ENCODE peak calls at places on chromosomes 4 and X, in five cellular contexts. One of them, this sample, is unnamed.

GRCh38 chr4:159220353-159220752 is 117.5 kb downstream of the RAPGEF2 start:
- DNase-seq in HCT116: no peak
- DNase-seq in left lung: no peak
- DNase-seq in heart left ventricle: no peak
- DNase-seq in fibroblast of pulmonary artery: no peak
- DNase-seq in this sample: peak; percentile 26

GRCh38 chr4:168558587-168558986 is 61.7 kb downstream of the PALLD start:
- DNase-seq in HCT116: no peak
- DNase-seq in left lung: no peak
- DNase-seq in heart left ventricle: no peak
- DNase-seq in fibroblast of pulmonary artery: peak; percentile 83
- DNase-seq in this sample: peak; percentile 68

GRCh38 chrX:149461746-149462145 is 43.4 kb downstream of the IDS start:
- DNase-seq in HCT116: no peak
- DNase-seq in left lung: no peak
- DNase-seq in heart left ventricle: no peak
- DNase-seq in fibroblast of pulmonary artery: no peak
- DNase-seq in this sample: no peak

GRCh38 chrX:318068-318738 is 393 bp downstream of the GTPBP6 start:
- DNase-seq in HCT116: peak; percentile 97
- DNase-seq in left lung: peak; percentile 98
- DNase-seq in heart left ventricle: peak; percentile 97
- DNase-seq in fibroblast of pulmonary artery: peak; percentile 99
- DNase-seq in this sample: peak; percentile 98

GRCh38 chrX:74420194-74421035 is 878 bp upstream of the SLC16A2 start:
- DNase-seq in HCT116: no peak
- DNase-seq in left lung: peak; percentile 64
- DNase-seq in heart left ventricle: peak; percentile 87
- DNase-seq in fibroblast of pulmonary artery: peak; percentile 58
- DNase-seq in this sample: peak; percentile 76

GRCh38 chr4:15649914-15650545 is 5.1 kb downstream of the FBXL5 start:
- DNase-seq in HCT116: peak; percentile 45
- DNase-seq in left lung: no peak
- DNase-seq in heart left ventricle: no peak
- DNase-seq in fibroblast of pulmonary artery: peak; percentile 63
- DNase-seq in this sample: peak; percentile 51

GRCh38 chr4:149709640-149710039 is 106.0 kb downstream of the IQCM start:
- DNase-seq in HCT116: no peak
- DNase-seq in left lung: no peak
- DNase-seq in heart left ventricle: no peak
- DNase-seq in fibroblast of pulmonary artery: no peak
- DNase-seq in this sample: peak; percentile 11

GRCh38 chrX:150982235-150982785 is 825 bp upstream of the HMGB3 start:
- DNase-seq in HCT116: no peak
- DNase-seq in left lung: peak; percentile 40
- DNase-seq in heart left ventricle: no peak
- DNase-seq in fibroblast of pulmonary artery: no peak
- DNase-seq in this sample: no peak

GRCh38 chr4:63717384-63717783 is 691.9 kb downstream of the TECRL start:
- DNase-seq in HCT116: no peak
- DNase-seq in left lung: no peak
- DNase-seq in heart left ventricle: no peak
- DNase-seq in fibroblast of pulmonary artery: peak; percentile 48
- DNase-seq in this sample: no peak

GRCh38 chr4:182022899-182023298 is 220.3 kb upstream of the TENM3 start:
- DNase-seq in HCT116: no peak
- DNase-seq in left lung: no peak
- DNase-seq in heart left ventricle: no peak
- DNase-seq in fibroblast of pulmonary artery: no peak
- DNase-seq in this sample: no peak

GRCh38 chrX:150525061-150525919 is 43.1 kb upstream of the MTM1 start:
- DNase-seq in HCT116: no peak
- DNase-seq in left lung: no peak
- DNase-seq in heart left ventricle: peak; percentile 69
- DNase-seq in fibroblast of pulmonary artery: no peak
- DNase-seq in this sample: no peak

GRCh38 chrX:154436597-154437397 is at the start of gene GDI1:
- DNase-seq in HCT116: no peak
- DNase-seq in left lung: no peak
- DNase-seq in heart left ventricle: peak; percentile 82
- DNase-seq in fibroblast of pulmonary artery: peak; percentile 40
- DNase-seq in this sample: peak; percentile 62

GRCh38 chr4:74054483-74055032 is 16.1 kb upstream of the CXCL3 start:
- DNase-seq in HCT116: no peak
- DNase-seq in left lung: no peak
- DNase-seq in heart left ventricle: peak; percentile 29
- DNase-seq in fibroblast of pulmonary artery: no peak
- DNase-seq in this sample: no peak

GRCh38 chr4:41145571-41146078 is 68.7 kb downstream of the APBB2 start:
- DNase-seq in HCT116: no peak
- DNase-seq in left lung: no peak
- DNase-seq in heart left ventricle: no peak
- DNase-seq in fibroblast of pulmonary artery: no peak
- DNase-seq in this sample: peak; percentile 66

GRCh38 chr4:41142946-41143720 is 71.2 kb downstream of the APBB2 start:
- DNase-seq in HCT116: no peak
- DNase-seq in left lung: peak; percentile 56
- DNase-seq in heart left ventricle: no peak
- DNase-seq in fibroblast of pulmonary artery: peak; percentile 96
- DNase-seq in this sample: peak; percentile 99

GRCh38 chr4:41143721-41144379 is 70.5 kb downstream of the APBB2 start:
- DNase-seq in HCT116: no peak
- DNase-seq in left lung: no peak
- DNase-seq in heart left ventricle: no peak
- DNase-seq in fibroblast of pulmonary artery: peak; percentile 42
- DNase-seq in this sample: peak; percentile 83

GRCh38 chr4:41146196-41146595 is 68.1 kb downstream of the APBB2 start:
- DNase-seq in HCT116: no peak
- DNase-seq in left lung: no peak
- DNase-seq in heart left ventricle: no peak
- DNase-seq in fibroblast of pulmonary artery: no peak
- DNase-seq in this sample: peak; percentile 46

DNA sequence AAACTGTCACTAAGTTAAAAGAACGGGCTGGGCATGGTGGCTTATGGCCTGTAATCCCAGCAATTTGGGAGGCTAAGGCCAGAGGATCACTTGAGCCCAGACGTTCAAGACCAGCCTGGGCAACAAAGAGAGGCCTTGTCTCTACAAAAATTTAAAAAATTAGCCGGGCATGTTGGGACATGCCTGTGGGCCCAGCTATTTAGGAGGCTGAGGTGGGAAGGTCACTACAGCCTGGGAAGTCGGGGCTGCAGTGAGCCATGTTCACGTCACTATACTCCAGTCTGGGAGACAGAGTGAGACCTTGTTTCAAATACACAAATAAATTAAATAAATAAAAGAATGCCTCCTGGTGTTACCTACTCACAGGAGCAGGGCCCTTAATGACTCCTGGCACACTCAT is 69.5 kb downstream of the APBB2 start:
- DNase-seq in HCT116: no peak
- DNase-seq in left lung: no peak
- DNase-seq in heart left ventricle: no peak
- DNase-seq in fibroblast of pulmonary artery: no peak
- DNase-seq in this sample: peak; percentile 54
- TF ChIP-seq CTCF in HCT116: no peak
- TF ChIP-seq CTCF in left lung: no peak
- TF ChIP-seq CTCF in heart left ventricle: no peak
- TF ChIP-seq CTCF in fibroblast of pulmonary artery: no peak
- TF ChIP-seq CTCF in this sample: no peak

GRCh38 chr4:2839060-2839459 is 4.6 kb upstream of the ADD1 start:
- DNase-seq in HCT116: no peak
- DNase-seq in left lung: no peak
- DNase-seq in heart left ventricle: no peak
- DNase-seq in fibroblast of pulmonary artery: no peak
- DNase-seq in this sample: no peak
- H3K4me3 ChIP-seq in HCT116: no peak overlapping the region
- H3K4me3 ChIP-seq in left lung: no peak overlapping the region
- H3K4me3 ChIP-seq in heart left ventricle: no peak overlapping the region
- H3K4me3 ChIP-seq in fibroblast of pulmonary artery: no peak overlapping the region
- H3K4me3 ChIP-seq in this sample: no peak overlapping the region

DNA sequence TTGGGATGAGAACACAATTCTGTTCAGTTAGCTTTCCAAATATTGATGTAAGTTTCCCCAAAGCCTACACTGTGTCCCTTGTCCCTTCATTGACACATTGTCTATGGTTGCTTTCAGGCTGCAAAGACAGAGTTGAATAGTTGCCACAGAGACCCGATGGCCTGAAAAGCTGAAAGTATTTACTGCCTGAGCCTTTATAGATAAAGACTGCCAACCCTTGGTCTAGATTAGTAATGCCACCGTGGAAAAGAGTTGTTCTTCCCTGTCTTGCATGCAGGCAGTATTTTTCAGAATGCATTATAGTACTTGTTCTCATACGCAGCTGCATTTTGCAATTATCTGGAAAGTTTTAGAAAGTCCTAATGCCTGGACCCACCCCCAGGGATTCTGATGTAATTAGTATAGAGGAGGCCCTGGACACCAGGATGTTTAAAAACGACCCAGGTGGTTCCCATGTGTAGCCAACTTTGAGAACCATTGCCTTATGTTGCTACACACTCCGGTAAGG is 180.8 kb downstream of the FRMPD4 start:
- DNase-seq in HCT116: no peak
- DNase-seq in left lung: no peak
- DNase-seq in heart left ventricle: no peak
- DNase-seq in fibroblast of pulmonary artery: no peak
- DNase-seq in this sample: peak; percentile 31
- TF ChIP-seq CTCF in HCT116: no peak
- TF ChIP-seq CTCF in left lung: no peak
- TF ChIP-seq CTCF in heart left ventricle: no peak
- TF ChIP-seq CTCF in fibroblast of pulmonary artery: no peak
- TF ChIP-seq CTCF in this sample: no peak

DNA sequence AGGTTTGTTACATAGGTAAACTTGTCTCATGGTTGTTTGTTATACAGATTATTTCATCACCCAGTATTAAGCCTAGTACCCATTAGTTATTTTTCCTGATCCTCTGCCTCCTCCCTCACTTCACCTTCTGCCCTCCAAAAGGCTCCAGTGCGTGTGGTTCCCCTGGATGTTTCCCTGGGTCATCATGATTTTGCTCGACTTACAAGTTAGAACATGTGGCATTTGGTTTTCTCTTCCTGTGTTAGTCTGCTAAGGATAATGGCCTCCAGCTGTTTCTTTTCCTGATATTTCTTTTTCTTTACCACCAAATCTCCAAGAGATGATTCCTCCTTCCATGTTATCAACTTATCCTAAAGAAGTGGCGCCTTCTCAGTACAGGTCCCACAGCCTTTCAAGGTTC is 543.1 kb upstream of the ADGRL3 start:
- DNase-seq in HCT116: no peak
- DNase-seq in left lung: no peak
- DNase-seq in heart left ventricle: no peak
- DNase-seq in fibroblast of pulmonary artery: no peak
- DNase-seq in this sample: peak; percentile 15
- H3K4me3 ChIP-seq in HCT116: no peak overlapping the region
- H3K4me3 ChIP-seq in left lung: no peak overlapping the region
- H3K4me3 ChIP-seq in heart left ventricle: no peak overlapping the region
- H3K4me3 ChIP-seq in fibroblast of pulmonary artery: no peak overlapping the region
- H3K4me3 ChIP-seq in this sample: no peak overlapping the region

DNA sequence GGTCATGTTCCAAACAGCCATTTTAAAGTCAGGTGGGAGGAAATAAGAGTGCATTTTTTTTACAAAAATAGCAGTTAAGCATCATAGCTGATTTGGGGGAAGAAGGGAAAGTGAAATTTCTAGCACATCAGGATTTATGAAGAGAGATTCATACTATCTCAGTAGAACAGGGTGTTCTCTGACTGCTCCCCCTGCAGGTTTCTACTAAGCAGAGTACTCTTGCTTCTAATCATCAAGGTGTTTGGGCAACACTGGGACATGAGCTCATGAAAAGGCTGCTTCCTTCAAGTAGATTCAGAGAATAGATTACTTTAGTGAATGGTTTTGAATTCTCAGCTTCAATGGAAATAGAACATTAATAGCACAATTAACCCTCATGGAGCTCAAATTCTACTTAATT is 591.4 kb upstream of the PCDH10 start:
- DNase-seq in HCT116: peak; percentile 26
- DNase-seq in left lung: no peak
- DNase-seq in heart left ventricle: no peak
- DNase-seq in fibroblast of pulmonary artery: peak; percentile 1
- DNase-seq in this sample: no peak
- TF ChIP-seq CTCF in HCT116: peak; percentile 55
- TF ChIP-seq CTCF in left lung: no peak
- TF ChIP-seq CTCF in heart left ventricle: no peak
- TF ChIP-seq CTCF in fibroblast of pulmonary artery: no peak
- TF ChIP-seq CTCF in this sample: no peak

DNA sequence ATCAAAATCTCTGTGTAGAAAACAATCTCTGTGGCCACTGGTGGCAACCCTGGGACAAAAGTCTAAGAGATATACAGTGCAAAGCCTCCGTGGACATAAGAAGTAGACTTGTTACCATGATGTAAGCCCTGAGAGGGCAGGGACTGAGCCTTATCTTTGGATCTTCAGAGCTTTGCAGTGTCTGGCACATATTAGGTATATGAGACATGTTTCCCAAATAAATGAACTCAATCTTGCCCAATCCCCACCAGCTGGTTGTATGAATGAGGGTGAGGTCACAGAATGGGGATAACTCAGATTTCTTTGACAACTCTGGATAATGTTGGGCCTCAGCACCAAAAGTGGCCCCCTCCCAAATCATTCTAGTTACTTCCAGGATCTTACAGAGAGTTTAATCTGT is 511.4 kb upstream of the DIPK2B start:
- DNase-seq in HCT116: no peak
- DNase-seq in left lung: no peak
- DNase-seq in heart left ventricle: no peak
- DNase-seq in fibroblast of pulmonary artery: peak; percentile 37
- DNase-seq in this sample: peak; percentile 80
- H3K4me3 ChIP-seq in HCT116: no peak overlapping the region
- H3K4me3 ChIP-seq in left lung: no peak overlapping the region
- H3K4me3 ChIP-seq in heart left ventricle: no peak overlapping the region
- H3K4me3 ChIP-seq in fibroblast of pulmonary artery: no peak overlapping the region
- H3K4me3 ChIP-seq in this sample: no peak overlapping the region

GRCh38 chr4:28730304-28730703 is 1869.7 kb downstream of the STIM2 start:
- DNase-seq in HCT116: no peak
- DNase-seq in left lung: no peak
- DNase-seq in heart left ventricle: no peak
- DNase-seq in fibroblast of pulmonary artery: no peak
- DNase-seq in this sample: no peak
- TF ChIP-seq CTCF in HCT116: no peak
- TF ChIP-seq CTCF in left lung: no peak
- TF ChIP-seq CTCF in heart left ventricle: no peak
- TF ChIP-seq CTCF in fibroblast of pulmonary artery: no peak
- TF ChIP-seq CTCF in this sample: no peak

GRCh38 chr4:23891064-23891421 is 1.2 kb upstream of the PPARGC1A start:
- DNase-seq in HCT116: no peak
- DNase-seq in left lung: no peak
- DNase-seq in heart left ventricle: no peak
- DNase-seq in fibroblast of pulmonary artery: no peak
- DNase-seq in this sample: no peak
- H3K4me3 ChIP-seq in HCT116: no peak overlapping the region
- H3K4me3 ChIP-seq in left lung: no peak overlapping the region
- H3K4me3 ChIP-seq in heart left ventricle: peak overlapping the region; percentile 54
- H3K4me3 ChIP-seq in fibroblast of pulmonary artery: no peak overlapping the region
- H3K4me3 ChIP-seq in this sample: no peak overlapping the region